ENCODE peak calls at places on chromosomes 16 and 17, in six cellular contexts. N is neuronal stem cell; R is A549; G is ovary; K is GM23248; L is CD8-positive, alpha-beta memory T cell. X is an unnamed sample.

GRCh38 chr17:58969612-58970011 is 137.1 kb downstream of the TRIM37 start:
- DNase-seq in L (no peak), G (no peak), R (no peak), N (no peak), K (no peak), X (no peak)

GRCh38 chr17:61201211-61201610 is 198.4 kb upstream of the TBX2 start:
- DNase-seq in R (peak; percentile 91), N (no peak), L (no peak), G (no peak), K (peak; percentile 91), X (no peak)

GRCh38 chr16:81224836-81225235 is 13.7 kb upstream of the BCO1 start:
- DNase-seq in R (no peak), K (no peak), G (no peak), N (no peak), L (no peak), X (no peak)

GRCh38 chr17:75102385-75102821 is 7.4 kb upstream of the ARMC7 start:
- DNase-seq in K (no peak), N (no peak), G (no peak), R (no peak), L (no peak), X (no peak)

GRCh38 chr17:79513805-79514535 is 96.9 kb downstream of the RBFOX3 start:
- DNase-seq in R (peak; percentile 34), L (no peak), N (no peak), K (no peak), G (no peak), X (no peak)

GRCh38 chr16:3089717-3090592 is 9.1 kb downstream of the ZSCAN10 start:
- DNase-seq in K (no peak), R (no peak), L (no peak), G (no peak), N (no peak), X (no peak)

GRCh38 chr16:24834459-24835335 is 11.1 kb upstream of the SLC5A11 start:
- DNase-seq in N (no peak), K (peak; percentile 58), G (no peak), L (no peak), R (peak; percentile 76), X (no peak)

GRCh38 chr17:27351741-27352140 is 57.8 kb downstream of the WSB1 start:
- DNase-seq in N (no peak), L (no peak), G (no peak), R (no peak), K (no peak), X (no peak)

GRCh38 chr17:27247071-27247957 is 46.6 kb upstream of the WSB1 start:
- DNase-seq in R (peak; percentile 95), G (peak; percentile 45), N (no peak), K (peak; percentile 75), L (no peak), X (no peak)

GRCh38 chr16:70430667-70431536 is 8.0 kb downstream of the ST3GAL2 start:
- DNase-seq in L (peak; percentile 29), N (no peak), K (peak; percentile 12), R (no peak), G (no peak), X (peak; percentile 47)

GRCh38 chr17:48110722-48111121 is 3.2 kb downstream of the SNX11 start:
- DNase-seq in N (no peak), R (no peak), L (no peak), G (no peak), K (no peak), X (no peak)

GRCh38 chr16:15981382-15981781 is 32.0 kb downstream of the ABCC1 start:
- DNase-seq in R (no peak), N (no peak), L (no peak), G (no peak), K (no peak), X (no peak)

GRCh38 chr17:8577868-8578267 is 52.7 kb downstream of the MYH10 start:
- DNase-seq in K (no peak), L (no peak), R (no peak), N (no peak), G (no peak), X (no peak)

GRCh38 chr17:82267575-82268379 is 5.7 kb downstream of the CSNK1D start:
- DNase-seq in N (no peak), G (peak; percentile 85), K (peak; percentile 98), R (peak; percentile 97), L (no peak), X (peak; percentile 52)

GRCh38 chr16:88719267-88719932 is 13.1 kb downstream of the CTU2 start:
- DNase-seq in R (no peak), K (no peak), N (no peak), G (no peak), L (no peak), X (no peak)

GRCh38 chr16:69833791-69834282 is 71.7 kb downstream of the WWP2 start:
- DNase-seq in L (no peak), G (no peak), N (no peak), K (no peak), R (no peak), X (no peak)

GRCh38 chr17:29342148-29342765 is 47.9 kb upstream of the TAOK1 start:
- DNase-seq in K (no peak), L (no peak), G (no peak), R (no peak), N (no peak), X (no peak)

GRCh38 chr16:70804729-70805169 is 3.8 kb upstream of the VAC14 start:
- DNase-seq in R (no peak), G (no peak), K (no peak), N (no peak), L (no peak), X (no peak)

GRCh38 chr17:80528521-80528920 is 16.1 kb upstream of the RPTOR start:
- DNase-seq in K (no peak), N (no peak), L (no peak), G (no peak), R (no peak), X (no peak)

GRCh38 chr17:834136-834535 is 52.0 kb downstream of the MRM3 start:
- DNase-seq in L (no peak), G (no peak), R (no peak), N (no peak), K (no peak), X (no peak)

GRCh38 chr17:78959803-78960202 is 19.9 kb downstream of the LGALS3BP start:
- DNase-seq in N (no peak), L (no peak), K (no peak), R (no peak), G (no peak), X (no peak)

GRCh38 chr17:83080641-83081560 is 1.5 kb downstream of the METRNL start:
- DNase-seq in R (no peak), L (peak; percentile 40), G (peak; percentile 57), K (peak; percentile 75), N (no peak), X (peak; percentile 14)

GRCh38 chr17:80596760-80597608 is 52.3 kb downstream of the RPTOR start:
- DNase-seq in R (no peak), G (no peak), L (no peak), N (no peak), K (peak; percentile 47), X (no peak)

GRCh38 chr17:2967515-2967914 is 95.9 kb downstream of the OR1D5 start:
- DNase-seq in R (no peak), L (no peak), N (no peak), G (no peak), K (no peak), X (no peak)

GRCh38 chr17:66191607-66192377 is at the start of gene CEP112:
- DNase-seq in L (peak; percentile 87), R (peak; percentile 79), K (peak; percentile 80), G (peak; percentile 83), N (peak; percentile 91), X (peak; percentile 86)

GRCh38 chr17:66187718-66188117 is 4.2 kb downstream of the CEP112 start:
- DNase-seq in L (no peak), N (no peak), G (no peak), K (no peak), R (no peak), X (no peak)

GRCh38 chr17:66185842-66186241 is 6.1 kb downstream of the CEP112 start:
- DNase-seq in K (no peak), G (no peak), N (no peak), R (no peak), L (no peak), X (no peak)

GRCh38 chr17:66192378-66192687 is 400 bp upstream of the CEP112 start:
- DNase-seq in L (no peak), K (no peak), N (no peak), R (no peak), G (no peak), X (no peak)

GRCh38 chr17:66190738-66191606 is 961 bp downstream of the CEP112 start:
- DNase-seq in R (peak; percentile 16), K (peak; percentile 70), N (no peak), L (no peak), G (no peak), X (peak; percentile 3)
- H3K27ac ChIP-seq in R (peak overlapping the region; percentile 90), K (peak overlapping the region; percentile 29), N (no peak overlapping the region), L (no peak overlapping the region), G (peak overlapping the region; percentile 24), X (no peak overlapping the region)

GRCh38 chr16:10743227-10743609 is 424 bp upstream of the NUBP1 start:
- DNase-seq in R (no peak), K (no peak), G (no peak), N (no peak), L (no peak), X (no peak)
- H3K27ac ChIP-seq in R (peak overlapping the region; percentile 95), K (peak overlapping the region; percentile 96), G (peak overlapping the region; percentile 98), N (no peak overlapping the region), L (peak overlapping the region; percentile 95), X (peak overlapping the region; percentile 95)

DNA sequence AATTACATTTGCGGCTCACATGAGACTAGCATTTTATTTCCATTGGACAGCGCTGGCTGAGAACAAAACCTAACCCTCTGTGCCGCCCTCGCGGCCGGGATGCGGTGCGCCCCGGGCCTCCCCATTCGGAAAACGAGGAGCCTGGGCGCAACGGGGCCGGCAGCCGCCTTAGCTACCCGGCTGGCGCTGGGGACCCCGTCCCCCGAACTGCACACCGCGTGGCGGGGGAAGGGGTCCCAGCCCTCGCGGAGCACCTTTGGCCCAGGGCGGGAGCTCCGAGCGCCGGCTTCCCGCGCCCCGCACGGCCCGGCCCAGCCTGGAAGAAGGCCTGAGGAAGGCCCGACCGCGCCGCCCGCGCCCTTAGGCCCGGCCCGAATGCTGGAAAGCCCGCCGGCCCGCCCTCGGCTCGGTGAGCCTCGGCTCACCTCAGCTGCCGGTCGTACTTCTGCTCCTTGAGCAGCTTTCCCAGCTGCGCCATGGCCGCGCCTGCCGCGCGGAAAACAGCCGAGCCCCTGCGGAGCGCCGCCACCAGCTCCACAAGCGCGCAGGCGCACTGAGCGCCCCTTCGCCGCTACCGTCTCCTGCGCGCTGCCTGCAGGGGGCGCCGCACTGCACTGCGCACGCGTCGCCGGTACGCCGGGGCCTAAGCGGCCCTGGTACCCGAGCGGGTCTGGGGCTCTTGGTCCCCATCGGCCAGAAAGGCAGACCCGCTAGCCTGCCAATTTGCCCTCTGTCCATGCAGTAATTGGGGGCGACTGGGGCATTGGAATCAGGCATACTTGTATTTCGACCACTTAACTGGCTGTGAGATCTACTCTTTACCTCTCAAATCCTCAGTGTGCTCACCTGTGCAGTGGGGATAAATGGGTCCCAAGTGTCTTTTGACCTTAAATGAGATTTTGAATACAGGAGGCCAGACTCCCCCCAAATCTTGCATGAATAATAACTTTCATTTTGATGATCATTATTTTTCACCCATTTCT is at the start of gene NAE1:
- DNase-seq in G (peak; percentile 83), K (peak; percentile 94), L (peak; percentile 86), R (peak; percentile 91), N (peak; percentile 91), X (peak; percentile 90)
- H3K27ac ChIP-seq in G (peak within 1 kb of the TSS; percentile 84), K (peak within 1 kb of the TSS; percentile 64), L (peak within 1 kb of the TSS; percentile 81), R (peak within 1 kb of the TSS; percentile 97), N (peak within 1 kb of the TSS; percentile 73), X (peak within 1 kb of the TSS; percentile 55)

DNA sequence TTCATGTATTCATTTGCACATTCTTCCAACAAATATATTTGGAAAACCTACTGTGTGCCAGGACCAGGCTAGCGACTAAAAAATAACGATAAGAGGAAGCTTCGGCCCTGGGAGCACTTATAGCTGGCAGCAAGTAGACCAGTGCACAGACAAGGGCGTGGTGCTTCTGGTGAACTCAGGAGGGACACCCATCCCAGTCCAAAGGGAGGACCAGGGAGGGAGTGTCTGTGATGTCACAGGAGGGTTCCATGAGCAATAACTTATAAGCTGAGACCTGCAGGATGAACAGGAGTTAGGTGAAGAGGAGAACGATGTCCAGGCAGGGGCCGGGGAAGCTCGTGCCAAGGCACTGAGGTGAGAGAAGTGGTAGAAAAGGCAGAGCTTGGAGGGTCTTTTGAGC is 17.4 kb upstream of the PHOSPHO1 start:
- DNase-seq in N (no peak), L (no peak), G (no peak), K (no peak), R (no peak), X (no peak)
- H3K27ac ChIP-seq in N (no peak overlapping the region), L (no peak overlapping the region), G (no peak overlapping the region), K (no peak overlapping the region), R (no peak overlapping the region), X (no peak overlapping the region)